ENCODE peak calls at places on chromosome 5, in seven cellular contexts. L is astrocyte, D is hepatocyte, N is left ventricle myocardium inferior, T is colonic mucosa, Z is mesenchymal stem cell, A is kidney epithelial cell. M is an unnamed sample.
A peak's percentile ranks its signal among the peaks of the same experiment; 100 is the strongest.

GRCh38 chr5:89816038-89816437 is 593.5 kb downstream of the CETN3 start:
- DNase-seq in T (no peak), N (no peak), A (no peak), Z (no peak), L (no peak), D (no peak), M (no peak)

GRCh38 chr5:17912794-17913193 is 278.5 kb downstream of the TAF11L14 start:
- DNase-seq in D (no peak), A (no peak), L (no peak), T (no peak), Z (no peak), N (no peak), M (no peak)

GRCh38 chr5:139725073-139725830 is 70.4 kb upstream of the PSD2 start:
- DNase-seq in A (peak; percentile 73), T (peak; percentile 40), L (peak; percentile 65), N (no peak), Z (peak; percentile 95), D (peak; percentile 86), M (peak; percentile 98)

GRCh38 chr5:149432861-149433462 is 53.9 kb upstream of the IL17B start:
- DNase-seq in D (no peak), A (no peak), Z (peak; percentile 62), N (no peak), L (no peak), T (no peak), M (no peak)

GRCh38 chr5:140148508-140148907 is 22.8 kb downstream of the IGIP start:
- DNase-seq in A (no peak), D (peak; percentile 35), L (no peak), N (no peak), T (no peak), Z (peak; percentile 32), M (peak; percentile 20)

GRCh38 chr5:94082405-94082804 is 341.0 kb upstream of the POU5F2 start:
- DNase-seq in Z (no peak), D (no peak), N (no peak), A (no peak), T (no peak), L (no peak), M (no peak)

GRCh38 chr5:28165116-28165515 is 1126.7 kb upstream of the CDH9 start:
- DNase-seq in Z (peak; percentile 32), N (no peak), L (peak; percentile 30), T (no peak), A (peak; percentile 25), D (peak; percentile 8), M (no peak)

GRCh38 chr5:74596930-74597329 is 43.6 kb downstream of the ENC1 start:
- DNase-seq in T (no peak), Z (no peak), A (no peak), N (no peak), D (no peak), L (peak; percentile 41), M (no peak)

GRCh38 chr5:135930029-135930948 is 24.5 kb downstream of the LECT2 start:
- DNase-seq in N (no peak), T (no peak), L (no peak), A (no peak), Z (no peak), D (peak; percentile 43), M (peak; percentile 32)

GRCh38 chr5:93035194-93035593 is 545.8 kb downstream of the NR2F1-AS1 start:
- DNase-seq in N (no peak), D (peak; percentile 25), T (no peak), L (peak; percentile 18), Z (peak; percentile 48), A (no peak), M (no peak)

GRCh38 chr5:61464512-61464911 is 132.5 kb downstream of the ZSWIM6 start:
- DNase-seq in T (peak; percentile 24), L (no peak), Z (no peak), D (no peak), N (no peak), A (no peak), M (no peak)

GRCh38 chr5:34905564-34905963 is 9.7 kb downstream of the RAD1 start:
- DNase-seq in A (no peak), T (no peak), D (no peak), N (no peak), Z (no peak), L (no peak), M (no peak)

GRCh38 chr5:14413331-14413750 is 168.3 kb upstream of the OTULINL start:
- DNase-seq in T (no peak), A (no peak), Z (no peak), D (no peak), L (no peak), N (no peak), M (no peak)

GRCh38 chr5:151222054-151222768 is 1.7 kb downstream of the CCDC69 start:
- DNase-seq in Z (no peak), T (no peak), A (no peak), N (no peak), D (no peak), L (no peak), M (no peak)
- H3K4me3 ChIP-seq in Z (no peak overlapping the region), T (peak overlapping the region; percentile 65), A (no peak overlapping the region), N (peak overlapping the region; percentile 88), D (no peak overlapping the region), L (no peak overlapping the region), M (no peak overlapping the region)

GRCh38 chr5:93221-93980 is 1.4 kb downstream of the PLEKHG4B start:
- DNase-seq in T (no peak), A (no peak), N (no peak), Z (no peak), D (no peak), L (no peak), M (no peak)

GRCh38 chr5:92391-93220 is 638 bp downstream of the PLEKHG4B start:
- DNase-seq in L (no peak), Z (no peak), N (no peak), A (no peak), T (no peak), D (peak; percentile 23), M (no peak)

GRCh38 chr5:94113-94892 is 2.3 kb downstream of the PLEKHG4B start:
- DNase-seq in A (no peak), Z (no peak), N (no peak), T (no peak), D (no peak), L (no peak), M (no peak)

GRCh38 chr5:96976-97640 is 5.1 kb downstream of the PLEKHG4B start:
- DNase-seq in L (no peak), T (no peak), D (no peak), Z (no peak), N (no peak), A (no peak), M (no peak)

DNA sequence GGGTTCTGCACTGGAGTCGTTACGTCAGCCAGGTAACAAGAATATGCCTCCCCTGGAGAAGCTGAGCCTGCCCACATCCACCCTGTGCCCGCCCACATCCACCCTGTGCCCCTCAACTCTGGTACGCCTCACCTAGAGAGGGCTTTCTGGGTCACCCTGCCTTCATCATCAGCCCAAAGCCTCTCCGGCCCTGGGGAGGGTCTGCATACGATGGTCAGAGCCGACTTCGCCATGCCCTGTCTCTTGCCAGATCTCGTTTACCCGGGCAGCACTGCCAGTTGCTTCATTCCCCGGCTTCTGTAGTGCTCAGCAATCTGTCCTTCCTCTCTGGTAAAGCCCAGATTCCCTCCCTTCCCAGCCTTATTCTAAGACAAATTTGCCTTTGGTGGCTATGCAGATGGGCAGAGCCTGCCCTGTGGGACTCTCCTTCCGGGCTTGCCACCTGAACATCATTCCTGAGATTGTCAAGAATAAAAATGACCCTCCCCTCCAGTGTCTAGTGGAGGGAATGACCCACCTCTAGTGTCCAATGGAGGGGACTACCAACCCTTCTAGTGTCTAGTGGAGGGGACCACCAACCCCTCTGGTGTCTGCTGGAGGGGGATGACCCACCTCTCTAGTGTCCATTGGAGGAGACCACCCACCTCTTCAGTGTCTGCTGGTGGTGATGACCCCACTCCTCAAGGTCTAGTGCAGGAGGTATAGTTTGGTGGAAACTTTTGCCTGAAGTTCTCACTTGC is 3.4 kb downstream of the PLEKHG4B start:
- DNase-seq in N (no peak), A (no peak), T (no peak), L (no peak), D (no peak), Z (no peak), M (no peak)
- H3K27me3 ChIP-seq in N (peaks cover 97% of the 10 kb centered on the region), A (peaks cover 36% of the 10 kb centered on the region), T (peaks cover 19% of the 10 kb centered on the region), L (peaks cover 5% of the 10 kb centered on the region), D (peaks cover 11% of the 10 kb centered on the region), Z (peaks cover 79% of the 10 kb centered on the region), M (peaks cover 51% of the 10 kb centered on the region)

GRCh38 chr5:142015781-142016533 is 3.1 kb upstream of the GNPDA1 start:
- DNase-seq in Z (peak; percentile 81), L (peak; percentile 49), N (no peak), D (peak; percentile 22), T (peak; percentile 33), A (peak; percentile 66), M (no peak)
- H3K4me3 ChIP-seq in Z (no peak overlapping the region), L (no peak overlapping the region), N (no peak overlapping the region), D (no peak overlapping the region), T (no peak overlapping the region), A (no peak overlapping the region), M (no peak overlapping the region)

DNA sequence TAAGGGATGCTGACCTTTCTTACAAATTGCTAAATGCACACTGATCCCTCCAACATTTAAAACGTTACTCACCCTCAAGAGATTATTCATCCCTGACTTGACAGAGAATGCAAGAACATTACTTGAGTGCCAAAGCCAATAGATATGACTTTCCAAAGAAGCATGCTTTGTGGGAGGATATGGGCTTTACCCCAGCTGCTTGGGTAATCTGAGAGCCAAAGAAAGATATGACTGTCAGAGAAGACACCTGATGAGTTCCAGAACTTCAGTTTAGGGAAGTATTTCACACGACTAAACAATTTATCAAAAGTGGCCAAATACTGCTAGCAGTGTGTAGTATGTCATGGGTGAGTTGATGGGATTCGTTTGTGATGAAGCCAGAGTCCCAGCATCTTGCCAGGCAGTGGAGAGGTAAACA is 7.4 kb upstream of the SPDL1 start:
- DNase-seq in D (peak; percentile 38), T (no peak), L (peak; percentile 99), N (no peak), Z (peak; percentile 57), A (peak; percentile 68), M (peak; percentile 82)
- H3K27me3 ChIP-seq in D (no peaks in the 10 kb centered on the region), T (no peaks in the 10 kb centered on the region), L (no peaks in the 10 kb centered on the region), N (peaks cover 50% of the 10 kb centered on the region), Z (no peaks in the 10 kb centered on the region), A (no peaks in the 10 kb centered on the region), M (no peaks in the 10 kb centered on the region)

DNA sequence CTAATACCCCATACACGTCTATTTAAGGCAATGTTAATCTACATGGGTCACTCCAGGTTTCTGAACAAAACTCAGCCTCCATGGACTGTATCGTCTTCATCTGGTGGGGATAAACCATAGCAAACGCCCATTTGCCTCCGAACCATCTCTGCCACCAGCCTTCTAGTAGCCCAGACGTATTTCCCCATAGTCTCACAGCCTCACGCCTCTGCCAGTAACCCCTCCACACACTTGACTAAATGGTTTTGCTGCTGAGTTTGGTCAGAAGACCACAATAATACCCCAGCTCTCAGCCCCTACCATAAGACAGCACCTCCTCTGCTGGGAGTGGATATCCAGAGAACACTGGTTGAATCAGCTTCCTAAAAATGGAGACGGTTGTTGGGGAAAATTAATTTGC is 8.7 kb downstream of the ERAP2 start:
- DNase-seq in T (no peak), L (no peak), N (no peak), Z (no peak), A (no peak), D (no peak), M (no peak)
- H3K4me3 ChIP-seq in T (no peak overlapping the region), L (no peak overlapping the region), N (no peak overlapping the region), Z (no peak overlapping the region), A (no peak overlapping the region), D (no peak overlapping the region), M (no peak overlapping the region)

M was measured in MG63.